ENCODE peak calls at places on chromosomes 5 and 9, in eight cellular contexts. H, J, Z, B, A, S, W and K are unnamed samples.
A peak's percentile ranks its signal among the peaks of the same experiment; 100 is the strongest.

GRCh38 chr5:22631683-22632082 is 221.5 kb downstream of the CDH12 start:
- DNase-seq in S (no peak), Z (no peak), J (no peak), B (no peak), A (no peak), W (no peak), H (no peak), K (no peak)

GRCh38 chr9:3200331-3200774 is 325.4 kb downstream of the RFX3 start:
- DNase-seq in J (no peak), S (no peak), Z (no peak), H (no peak), B (no peak), W (no peak), A (no peak), K (no peak)

GRCh38 chr5:135185461-135186075 is 151.5 kb upstream of the PITX1 start:
- DNase-seq in Z (no peak), J (no peak), H (no peak), S (no peak), B (peak; percentile 41), W (no peak), A (no peak), K (no peak)

GRCh38 chr5:142977363-142978051 is 207.3 kb downstream of the ARHGAP26 start:
- DNase-seq in A (peak; percentile 49), S (peak; percentile 59), J (no peak), W (no peak), Z (no peak), B (peak; percentile 86), H (no peak), K (peak; percentile 46)

GRCh38 chr9:135516132-135516860 is 4.9 kb upstream of the LCN1 start:
- DNase-seq in Z (no peak), H (no peak), B (no peak), J (no peak), A (peak; percentile 12), W (no peak), S (no peak), K (no peak)

GRCh38 chr9:78811562-78812276 is 514.8 kb downstream of the PSAT1 start:
- DNase-seq in J (no peak), B (no peak), W (no peak), A (no peak), S (peak; percentile 47), Z (no peak), H (no peak), K (no peak)

GRCh38 chr5:16737620-16738364 is 121.0 kb upstream of the RETREG1 start:
- DNase-seq in Z (peak; percentile 10), B (no peak), H (no peak), A (no peak), J (no peak), S (no peak), W (no peak), K (no peak)

GRCh38 chr9:34642679-34643078 is 3.8 kb upstream of the GALT start:
- DNase-seq in B (no peak), A (no peak), W (no peak), Z (no peak), H (no peak), S (no peak), J (no peak), K (no peak)

GRCh38 chr5:13251623-13252367 is 692.7 kb downstream of the DNAH5 start:
- DNase-seq in A (no peak), J (no peak), Z (no peak), S (no peak), W (no peak), B (no peak), H (no peak), K (no peak)

GRCh38 chr9:123002754-123003153 is 30.7 kb upstream of the GPR21 start:
- DNase-seq in W (no peak), J (no peak), Z (no peak), B (peak; percentile 43), S (no peak), H (no peak), A (no peak), K (no peak)

GRCh38 chr9:134775552-134775951 is 105.1 kb upstream of the FCN2 start:
- DNase-seq in H (no peak), Z (no peak), B (peak; percentile 86), S (no peak), W (no peak), A (no peak), J (no peak), K (no peak)

GRCh38 chr5:102715405-102715804 is 39.7 kb upstream of the PAM start:
- DNase-seq in W (no peak), Z (no peak), J (no peak), B (peak; percentile 62), H (no peak), S (peak; percentile 9), A (no peak), K (no peak)

GRCh38 chr5:159313197-159313596 is 17.1 kb downstream of the IL12B start:
- DNase-seq in W (no peak), H (no peak), A (no peak), J (no peak), S (no peak), Z (no peak), B (no peak), K (no peak)

GRCh38 chr5:147968855-147969254 is 62.5 kb upstream of the C5orf46 start:
- DNase-seq in S (no peak), B (no peak), A (no peak), J (no peak), W (no peak), Z (no peak), H (no peak), K (no peak)

GRCh38 chr5:37889612-37890317 is 49.9 kb upstream of the GDNF start:
- DNase-seq in J (no peak), W (no peak), S (peak; percentile 72), H (no peak), Z (no peak), A (no peak), B (peak; percentile 66), K (no peak)

GRCh38 chr5:60483046-60483445 is 216.9 kb downstream of the DEPDC1B start:
- DNase-seq in Z (no peak), W (no peak), S (no peak), A (no peak), B (no peak), J (no peak), H (no peak), K (no peak)

GRCh38 chr9:132210472-132211145 is 48.8 kb downstream of the NTNG2 start:
- DNase-seq in J (no peak), S (peak; percentile 48), Z (no peak), H (no peak), A (no peak), B (no peak), W (no peak), K (no peak)

GRCh38 chr5:151904921-151905320 is 19.7 kb downstream of the GLRA1 start:
- DNase-seq in A (no peak), J (no peak), W (no peak), B (no peak), S (no peak), Z (no peak), H (no peak), K (no peak)

GRCh38 chr9:21252727-21253547 is 13.1 kb upstream of the IFNA14 start:
- DNase-seq in H (peak; percentile 68), B (peak; percentile 2), S (peak; percentile 14), J (no peak), A (no peak), W (no peak), Z (peak; percentile 22), K (no peak)

GRCh38 chr5:168603776-168604175 is 24.6 kb upstream of the PANK3 start:
- DNase-seq in Z (no peak), J (no peak), W (no peak), B (peak; percentile 40), S (no peak), A (no peak), H (no peak), K (no peak)

GRCh38 chr9:100011062-100011681 is 87.6 kb downstream of the ERP44 start:
- DNase-seq in Z (peak; percentile 48), W (peak; percentile 35), S (peak; percentile 15), H (no peak), A (peak; percentile 35), B (peak; percentile 4), J (no peak), K (no peak)

GRCh38 chr5:158875272-158875679 is 224.4 kb downstream of the EBF1 start:
- DNase-seq in J (no peak), W (no peak), B (peak; percentile 58), A (no peak), Z (no peak), H (no peak), S (no peak), K (no peak)

GRCh38 chr5:173180331-173180730 is 36.0 kb downstream of the BNIP1 start:
- DNase-seq in S (peak; percentile 50), Z (no peak), A (no peak), H (no peak), B (no peak), J (no peak), W (no peak), K (no peak)

GRCh38 chr9:7088598-7088997 is 330.8 kb downstream of the KDM4C start:
- DNase-seq in H (no peak), S (no peak), W (no peak), J (no peak), A (no peak), B (no peak), Z (no peak), K (no peak)

GRCh38 chr9:114386886-114387677 is 700 bp downstream of the AKNA start:
- DNase-seq in S (no peak), J (no peak), W (no peak), B (peak; percentile 3), A (no peak), H (no peak), Z (no peak), K (no peak)

GRCh38 chr5:157865844-157866243 is 6.9 kb upstream of the CLINT1 start:
- DNase-seq in Z (no peak), B (peak; percentile 76), H (no peak), W (no peak), J (no peak), A (no peak), S (no peak), K (no peak)

GRCh38 chr5:448766-449090 is 5.8 kb downstream of the EXOC3 start:
- DNase-seq in W (no peak), A (no peak), S (no peak), Z (no peak), H (no peak), J (no peak), B (no peak), K (no peak)

GRCh38 chr5:77129386-77129785 is 42.3 kb upstream of the ZBED3 start:
- DNase-seq in B (no peak), H (no peak), Z (peak; percentile 51), J (no peak), S (no peak), W (no peak), A (no peak), K (no peak)

GRCh38 chr5:72584466-72584865 is 77.3 kb upstream of the ZNF366 start:
- DNase-seq in S (no peak), Z (no peak), J (no peak), B (no peak), W (no peak), A (no peak), H (no peak), K (no peak)

GRCh38 chr5:144276034-144276822 is 105.6 kb downstream of the KCTD16 start:
- DNase-seq in H (no peak), A (no peak), B (peak; percentile 23), Z (no peak), S (no peak), W (no peak), J (no peak), K (no peak)

GRCh38 chr5:132264546-132265335 is 7.2 kb downstream of the PDLIM4 start:
- DNase-seq in A (no peak), W (no peak), H (no peak), S (no peak), J (no peak), B (no peak), Z (no peak), K (no peak)

GRCh38 chr9:93267091-93267541 is 83.2 kb downstream of the WNK2 start:
- DNase-seq in S (no peak), H (no peak), J (no peak), W (no peak), Z (no peak), A (no peak), B (no peak), K (no peak)

GRCh38 chr9:134644715-134645606 is 3.4 kb downstream of the COL5A1 start:
- DNase-seq in B (peak; percentile 83), A (no peak), S (peak; percentile 93), Z (no peak), H (no peak), W (no peak), J (no peak), K (no peak)

GRCh38 chr5:172793577-172794488 is 22.8 kb upstream of the DUSP1 start:
- DNase-seq in A (no peak), Z (no peak), W (no peak), J (no peak), H (no peak), S (no peak), B (peak; percentile 66), K (no peak)